ENCODE peak calls at places on chromosomes 11 and 22, in six cellular contexts. One of them, this sample, is unnamed.
A peak's percentile ranks its signal among the peaks of the same experiment; 100 is the strongest.

GRCh38 chr22:22691716-22692701 is 47.6 kb downstream of the GGTLC2 start:
- DNase-seq in COR-L47: no peak
- DNase-seq in GM23248: peak; percentile 44
- DNase-seq in naive thymus-derived CD8-positive, alpha-beta T cell: no peak
- DNase-seq in progenitor cell of endocrine pancreas: no peak
- DNase-seq in astrocyte of the hippocampus: no peak
- DNase-seq in this sample: no peak

GRCh38 chr11:19832166-19832750 is 119.6 kb downstream of the NAV2 start:
- DNase-seq in progenitor cell of endocrine pancreas: no peak
- DNase-seq in COR-L47: no peak
- DNase-seq in astrocyte of the hippocampus: no peak
- DNase-seq in GM23248: no peak
- DNase-seq in naive thymus-derived CD8-positive, alpha-beta T cell: no peak
- DNase-seq in this sample: no peak

GRCh38 chr11:24163146-24163545 is 333.7 kb upstream of the LUZP2 start:
- DNase-seq in progenitor cell of endocrine pancreas: no peak
- DNase-seq in GM23248: peak; percentile 11
- DNase-seq in COR-L47: no peak
- DNase-seq in naive thymus-derived CD8-positive, alpha-beta T cell: no peak
- DNase-seq in astrocyte of the hippocampus: peak; percentile 11
- DNase-seq in this sample: no peak

GRCh38 chr11:2943711-2944118 is 14.5 kb upstream of the PHLDA2 start:
- DNase-seq in astrocyte of the hippocampus: no peak
- DNase-seq in naive thymus-derived CD8-positive, alpha-beta T cell: peak; percentile 41
- DNase-seq in COR-L47: peak; percentile 71
- DNase-seq in progenitor cell of endocrine pancreas: no peak
- DNase-seq in GM23248: peak; percentile 57
- DNase-seq in this sample: no peak

GRCh38 chr22:23382796-23383195 is 197.3 kb downstream of the IGLL1 start:
- DNase-seq in astrocyte of the hippocampus: no peak
- DNase-seq in COR-L47: no peak
- DNase-seq in naive thymus-derived CD8-positive, alpha-beta T cell: no peak
- DNase-seq in GM23248: no peak
- DNase-seq in progenitor cell of endocrine pancreas: no peak
- DNase-seq in this sample: no peak

GRCh38 chr11:13229136-13229535 is 48.5 kb upstream of the BMAL1 start:
- DNase-seq in progenitor cell of endocrine pancreas: no peak
- DNase-seq in COR-L47: no peak
- DNase-seq in astrocyte of the hippocampus: no peak
- DNase-seq in naive thymus-derived CD8-positive, alpha-beta T cell: no peak
- DNase-seq in GM23248: peak; percentile 64
- DNase-seq in this sample: no peak

GRCh38 chr22:11307996-11308395 is 4220.0 kb upstream of the OR11H1 start:
- DNase-seq in naive thymus-derived CD8-positive, alpha-beta T cell: no peak
- DNase-seq in COR-L47: no peak
- DNase-seq in astrocyte of the hippocampus: no peak
- DNase-seq in GM23248: no peak
- DNase-seq in progenitor cell of endocrine pancreas: no peak
- DNase-seq in this sample: no peak

GRCh38 chr11:10114593-10115404 is 179.2 kb downstream of the SBF2 start:
- DNase-seq in COR-L47: no peak
- DNase-seq in astrocyte of the hippocampus: peak; percentile 17
- DNase-seq in naive thymus-derived CD8-positive, alpha-beta T cell: no peak
- DNase-seq in GM23248: no peak
- DNase-seq in progenitor cell of endocrine pancreas: no peak
- DNase-seq in this sample: no peak

GRCh38 chr11:74138572-74138971 is 32.2 kb downstream of the C2CD3 start:
- DNase-seq in astrocyte of the hippocampus: peak; percentile 96
- DNase-seq in COR-L47: no peak
- DNase-seq in naive thymus-derived CD8-positive, alpha-beta T cell: no peak
- DNase-seq in progenitor cell of endocrine pancreas: no peak
- DNase-seq in GM23248: peak; percentile 87
- DNase-seq in this sample: no peak

GRCh38 chr11:110097459-110098012 is 4.3 kb downstream of the ZC3H12C start:
- DNase-seq in GM23248: no peak
- DNase-seq in progenitor cell of endocrine pancreas: no peak
- DNase-seq in COR-L47: no peak
- DNase-seq in astrocyte of the hippocampus: peak; percentile 34
- DNase-seq in naive thymus-derived CD8-positive, alpha-beta T cell: no peak
- DNase-seq in this sample: no peak

GRCh38 chr11:117204283-117205080 is 5.3 kb downstream of the TAGLN start:
- DNase-seq in GM23248: no peak
- DNase-seq in naive thymus-derived CD8-positive, alpha-beta T cell: no peak
- DNase-seq in progenitor cell of endocrine pancreas: no peak
- DNase-seq in astrocyte of the hippocampus: no peak
- DNase-seq in COR-L47: no peak
- DNase-seq in this sample: no peak

GRCh38 chr22:31425331-31426050 is 26.1 kb downstream of the DRG1 start:
- DNase-seq in COR-L47: no peak
- DNase-seq in GM23248: peak; percentile 35
- DNase-seq in naive thymus-derived CD8-positive, alpha-beta T cell: no peak
- DNase-seq in astrocyte of the hippocampus: no peak
- DNase-seq in progenitor cell of endocrine pancreas: no peak
- DNase-seq in this sample: no peak

GRCh38 chr11:66749091-66749490 is 20.1 kb upstream of the SPTBN2 start:
- DNase-seq in COR-L47: no peak
- DNase-seq in GM23248: no peak
- DNase-seq in naive thymus-derived CD8-positive, alpha-beta T cell: no peak
- DNase-seq in astrocyte of the hippocampus: peak; percentile 40
- DNase-seq in progenitor cell of endocrine pancreas: no peak
- DNase-seq in this sample: no peak

GRCh38 chr11:459511-460220 is 9.6 kb downstream of the PTDSS2 start:
- DNase-seq in progenitor cell of endocrine pancreas: no peak
- DNase-seq in naive thymus-derived CD8-positive, alpha-beta T cell: no peak
- DNase-seq in GM23248: no peak
- DNase-seq in COR-L47: no peak
- DNase-seq in astrocyte of the hippocampus: no peak
- DNase-seq in this sample: no peak

GRCh38 chr11:117908261-117908895 is 20.8 kb downstream of the TMPRSS13 start:
- DNase-seq in naive thymus-derived CD8-positive, alpha-beta T cell: no peak
- DNase-seq in COR-L47: no peak
- DNase-seq in GM23248: no peak
- DNase-seq in progenitor cell of endocrine pancreas: no peak
- DNase-seq in astrocyte of the hippocampus: no peak
- DNase-seq in this sample: no peak

GRCh38 chr11:70536051-70536877 is 137.9 kb downstream of the CTTN start:
- DNase-seq in progenitor cell of endocrine pancreas: no peak
- DNase-seq in GM23248: no peak
- DNase-seq in naive thymus-derived CD8-positive, alpha-beta T cell: no peak
- DNase-seq in astrocyte of the hippocampus: no peak
- DNase-seq in COR-L47: no peak
- DNase-seq in this sample: no peak

GRCh38 chr11:42913731-42914130 is 398.1 kb upstream of the API5 start:
- DNase-seq in naive thymus-derived CD8-positive, alpha-beta T cell: no peak
- DNase-seq in progenitor cell of endocrine pancreas: no peak
- DNase-seq in astrocyte of the hippocampus: no peak
- DNase-seq in GM23248: no peak
- DNase-seq in COR-L47: no peak
- DNase-seq in this sample: no peak

GRCh38 chr11:43573233-43573632 is 107.3 kb upstream of the HSD17B12 start:
- DNase-seq in GM23248: peak; percentile 64
- DNase-seq in astrocyte of the hippocampus: peak; percentile 14
- DNase-seq in progenitor cell of endocrine pancreas: no peak
- DNase-seq in COR-L47: peak; percentile 25
- DNase-seq in naive thymus-derived CD8-positive, alpha-beta T cell: no peak
- DNase-seq in this sample: no peak

GRCh38 chr11:84398017-84398626 is 1112.0 kb upstream of the CCDC90B start:
- DNase-seq in COR-L47: peak; percentile 43
- DNase-seq in GM23248: peak; percentile 58
- DNase-seq in progenitor cell of endocrine pancreas: no peak
- DNase-seq in astrocyte of the hippocampus: peak; percentile 29
- DNase-seq in naive thymus-derived CD8-positive, alpha-beta T cell: no peak
- DNase-seq in this sample: no peak

GRCh38 chr11:22634897-22635629 is 9.4 kb upstream of the FANCF start:
- DNase-seq in naive thymus-derived CD8-positive, alpha-beta T cell: no peak
- DNase-seq in COR-L47: peak; percentile 25
- DNase-seq in GM23248: peak; percentile 25
- DNase-seq in astrocyte of the hippocampus: peak; percentile 40
- DNase-seq in progenitor cell of endocrine pancreas: no peak
- DNase-seq in this sample: no peak

GRCh38 chr22:29032584-29032983 is 29.0 kb downstream of the C22orf31 start:
- DNase-seq in GM23248: peak; percentile 22
- DNase-seq in COR-L47: no peak
- DNase-seq in progenitor cell of endocrine pancreas: no peak
- DNase-seq in naive thymus-derived CD8-positive, alpha-beta T cell: no peak
- DNase-seq in astrocyte of the hippocampus: peak; percentile 46
- DNase-seq in this sample: no peak

GRCh38 chr11:68469642-68470041 is 9.1 kb downstream of the PPP6R3 start:
- DNase-seq in naive thymus-derived CD8-positive, alpha-beta T cell: no peak
- DNase-seq in astrocyte of the hippocampus: no peak
- DNase-seq in COR-L47: no peak
- DNase-seq in progenitor cell of endocrine pancreas: no peak
- DNase-seq in GM23248: no peak
- DNase-seq in this sample: no peak

GRCh38 chr22:47001288-47001687 is 238.8 kb downstream of the TBC1D22A start:
- DNase-seq in GM23248: no peak
- DNase-seq in naive thymus-derived CD8-positive, alpha-beta T cell: no peak
- DNase-seq in astrocyte of the hippocampus: no peak
- DNase-seq in progenitor cell of endocrine pancreas: no peak
- DNase-seq in COR-L47: no peak
- DNase-seq in this sample: no peak

GRCh38 chr22:37571258-37571991 is 8.5 kb downstream of the LGALS2 start:
- DNase-seq in COR-L47: no peak
- DNase-seq in naive thymus-derived CD8-positive, alpha-beta T cell: no peak
- DNase-seq in progenitor cell of endocrine pancreas: no peak
- DNase-seq in GM23248: no peak
- DNase-seq in astrocyte of the hippocampus: peak; percentile 77
- DNase-seq in this sample: no peak

GRCh38 chr22:29344137-29344536 is 28.6 kb upstream of the RASL10A start:
- DNase-seq in progenitor cell of endocrine pancreas: no peak
- DNase-seq in GM23248: peak; percentile 90
- DNase-seq in naive thymus-derived CD8-positive, alpha-beta T cell: no peak
- DNase-seq in astrocyte of the hippocampus: peak; percentile 99
- DNase-seq in COR-L47: peak; percentile 87
- DNase-seq in this sample: no peak

GRCh38 chr11:57515332-57516060 is at the start of gene SLC43A1:
- DNase-seq in COR-L47: peak; percentile 12
- DNase-seq in progenitor cell of endocrine pancreas: peak; percentile 37
- DNase-seq in naive thymus-derived CD8-positive, alpha-beta T cell: peak; percentile 12
- DNase-seq in astrocyte of the hippocampus: peak; percentile 62
- DNase-seq in GM23248: peak; percentile 80
- DNase-seq in this sample: peak; percentile 70

GRCh38 chr11:103480421-103480820 is 371.2 kb downstream of the DYNC2H1 start:
- DNase-seq in astrocyte of the hippocampus: no peak
- DNase-seq in COR-L47: no peak
- DNase-seq in GM23248: no peak
- DNase-seq in progenitor cell of endocrine pancreas: no peak
- DNase-seq in naive thymus-derived CD8-positive, alpha-beta T cell: no peak
- DNase-seq in this sample: no peak

GRCh38 chr22:19992921-19993355 is 23.7 kb downstream of the ARVCF start:
- DNase-seq in GM23248: no peak
- DNase-seq in naive thymus-derived CD8-positive, alpha-beta T cell: no peak
- DNase-seq in progenitor cell of endocrine pancreas: no peak
- DNase-seq in astrocyte of the hippocampus: no peak
- DNase-seq in COR-L47: no peak
- DNase-seq in this sample: no peak

GRCh38 chr22:30424471-30425326 is 869 bp upstream of the MTFP1 start:
- DNase-seq in GM23248: peak; percentile 70
- DNase-seq in astrocyte of the hippocampus: no peak
- DNase-seq in progenitor cell of endocrine pancreas: no peak
- DNase-seq in naive thymus-derived CD8-positive, alpha-beta T cell: no peak
- DNase-seq in COR-L47: no peak
- DNase-seq in this sample: no peak

GRCh38 chr11:8266246-8267241 is 2.9 kb upstream of the LMO1 start:
- DNase-seq in astrocyte of the hippocampus: no peak
- DNase-seq in progenitor cell of endocrine pancreas: no peak
- DNase-seq in COR-L47: no peak
- DNase-seq in GM23248: no peak
- DNase-seq in naive thymus-derived CD8-positive, alpha-beta T cell: no peak
- DNase-seq in this sample: no peak

GRCh38 chr11:121422675-121423074 is 29.4 kb upstream of the SORL1 start:
- DNase-seq in GM23248: no peak
- DNase-seq in progenitor cell of endocrine pancreas: no peak
- DNase-seq in COR-L47: no peak
- DNase-seq in astrocyte of the hippocampus: no peak
- DNase-seq in naive thymus-derived CD8-positive, alpha-beta T cell: peak; percentile 48
- DNase-seq in this sample: no peak

GRCh38 chr11:118216621-118217526 is 7.9 kb downstream of the JAML start:
- DNase-seq in progenitor cell of endocrine pancreas: no peak
- DNase-seq in COR-L47: no peak
- DNase-seq in GM23248: no peak
- DNase-seq in naive thymus-derived CD8-positive, alpha-beta T cell: no peak
- DNase-seq in astrocyte of the hippocampus: no peak
- DNase-seq in this sample: no peak

GRCh38 chr11:35855685-35856084 is 88.2 kb upstream of the LDLRAD3 start:
- DNase-seq in progenitor cell of endocrine pancreas: no peak
- DNase-seq in COR-L47: no peak
- DNase-seq in astrocyte of the hippocampus: no peak
- DNase-seq in naive thymus-derived CD8-positive, alpha-beta T cell: no peak
- DNase-seq in GM23248: no peak
- DNase-seq in this sample: no peak

This sample was measured in right atrium auricular region.